ENCODE peak calls at places on chromosomes 12 and 14, in seven cellular contexts. I is testis, L is IMR-90, F is thyroid gland, M is upper lobe of left lung, Q is esophagus muscularis mucosa, S is right lobe of liver. N is an unnamed sample. For H3K4me1, the result is how much of the 10 kb centered on the place peaks cover.

GRCh38 chr12:67630373-67631088 is 18.0 kb upstream of the DYRK2 start:
- DNase-seq in F (peak), S (peak), L (no peak), I (peak), M (no peak), Q (no peak), N (peak)

GRCh38 chr12:57216014-57216891 is at the start of gene NXPH4:
- DNase-seq in M (peak), L (no peak), F (peak), I (no peak), Q (no peak), S (peak), N (no peak)

GRCh38 chr12:111430418-111431353 is 25.0 kb downstream of the SH2B3 start:
- DNase-seq in Q (no peak), F (no peak), I (no peak), L (no peak), M (peak), S (peak), N (no peak)

GRCh38 chr14:100304825-100305445 is 1.3 kb downstream of the SLC25A29 start:
- DNase-seq in M (no peak), S (peak), F (peak), L (peak), Q (no peak), I (peak), N (peak)

GRCh38 chr12:21631367-21631766 is 26.3 kb downstream of the LDHB start:
- DNase-seq in S (no peak), Q (no peak), L (no peak), I (no peak), M (no peak), F (no peak), N (no peak)

GRCh38 chr12:69655616-69656336 is 43.3 kb downstream of the BEST3 start:
- DNase-seq in S (no peak), Q (no peak), M (no peak), L (peak), F (no peak), I (no peak), N (no peak)

GRCh38 chr12:3614806-3615466 is 123.9 kb downstream of the PRMT8 start:
- DNase-seq in F (no peak), I (no peak), S (no peak), M (no peak), L (no peak), Q (no peak), N (no peak)

GRCh38 chr14:89955022-89955414 is 488 bp upstream of the EFCAB11 start:
- DNase-seq in M (no peak), S (no peak), I (peak), Q (no peak), F (no peak), L (no peak), N (peak)

GRCh38 chr14:44896275-44897040 is 65.3 kb downstream of the KLHL28 start:
- DNase-seq in Q (no peak), I (no peak), M (no peak), F (no peak), S (no peak), L (no peak), N (no peak)

GRCh38 chr14:50829472-50830043 is 1.4 kb downstream of the NIN start:
- DNase-seq in I (no peak), Q (peak), L (no peak), F (no peak), S (no peak), M (no peak), N (no peak)

GRCh38 chr14:41297961-41298690 is 308.6 kb upstream of the LRFN5 start:
- DNase-seq in L (no peak), I (no peak), S (no peak), Q (no peak), M (no peak), F (no peak), N (no peak)

GRCh38 chr12:131133015-131133905 is 179.6 kb downstream of the ADGRD1 start:
- DNase-seq in F (no peak), M (peak), I (peak), L (no peak), S (no peak), Q (no peak), N (peak)

GRCh38 chr12:110444455-110444854 is 5.7 kb downstream of the ARPC3 start:
- DNase-seq in I (no peak), Q (no peak), F (no peak), S (no peak), M (no peak), L (no peak), N (no peak)

GRCh38 chr12:103832048-103832798 is 8.8 kb downstream of the NT5DC3 start:
- DNase-seq in Q (no peak), L (no peak), F (no peak), I (no peak), S (no peak), M (no peak), N (no peak)

GRCh38 chr12:10214131-10214876 is 1.6 kb downstream of the GABARAPL1 start:
- DNase-seq in F (no peak), M (no peak), Q (no peak), S (no peak), I (no peak), L (peak), N (no peak)

GRCh38 chr14:55574988-55575387 is 5.0 kb upstream of the KTN1 start:
- DNase-seq in S (no peak), I (no peak), M (no peak), Q (no peak), F (no peak), L (no peak), N (no peak)

GRCh38 chr12:56530390-56531055 is 8.9 kb downstream of the RBMS2 start:
- DNase-seq in I (no peak), Q (no peak), L (peak), S (no peak), F (no peak), M (no peak), N (no peak)

GRCh38 chr14:69571879-69572633 is 2.6 kb downstream of the CCDC177 start:
- DNase-seq in F (peak), S (peak), L (peak), M (peak), I (peak), Q (no peak), N (peak)

GRCh38 chr14:45698462-45699134 is 445.6 kb upstream of the MIS18BP1 start:
- DNase-seq in F (peak), L (no peak), S (no peak), I (peak), M (no peak), Q (no peak), N (peak)

GRCh38 chr12:76704693-76705092 is 59.2 kb upstream of the ZDHHC17 start:
- DNase-seq in M (no peak), L (no peak), I (no peak), F (no peak), S (no peak), Q (no peak), N (no peak)

GRCh38 chr14:73745571-73746539 is 31.7 kb upstream of the PNMA1 start:
- DNase-seq in L (no peak), Q (no peak), I (no peak), S (no peak), F (no peak), M (no peak), N (no peak)
- H3K4me1 ChIP-seq in L (half or more), Q (half or more), I (half or more), S (under half), F (half or more), M (half or more), N (half or more)

GRCh38 chr12:6335451-6336078 is 6.3 kb downstream of the TNFRSF1A start:
- DNase-seq in L (peak), Q (peak), M (peak), S (peak), F (peak), I (peak), N (peak)

GRCh38 chr12:6334940-6335450 is 6.9 kb downstream of the TNFRSF1A start:
- DNase-seq in M (no peak), S (no peak), F (no peak), L (peak), I (peak), Q (no peak), N (no peak)

GRCh38 chr12:6336859-6337744 is 4.8 kb downstream of the TNFRSF1A start:
- DNase-seq in F (no peak), L (no peak), Q (no peak), M (no peak), S (peak), I (no peak), N (no peak)

GRCh38 chr12:6337958-6338406 is 3.9 kb downstream of the TNFRSF1A start:
- DNase-seq in M (no peak), F (no peak), I (no peak), S (no peak), Q (no peak), L (no peak), N (no peak)

DNA sequence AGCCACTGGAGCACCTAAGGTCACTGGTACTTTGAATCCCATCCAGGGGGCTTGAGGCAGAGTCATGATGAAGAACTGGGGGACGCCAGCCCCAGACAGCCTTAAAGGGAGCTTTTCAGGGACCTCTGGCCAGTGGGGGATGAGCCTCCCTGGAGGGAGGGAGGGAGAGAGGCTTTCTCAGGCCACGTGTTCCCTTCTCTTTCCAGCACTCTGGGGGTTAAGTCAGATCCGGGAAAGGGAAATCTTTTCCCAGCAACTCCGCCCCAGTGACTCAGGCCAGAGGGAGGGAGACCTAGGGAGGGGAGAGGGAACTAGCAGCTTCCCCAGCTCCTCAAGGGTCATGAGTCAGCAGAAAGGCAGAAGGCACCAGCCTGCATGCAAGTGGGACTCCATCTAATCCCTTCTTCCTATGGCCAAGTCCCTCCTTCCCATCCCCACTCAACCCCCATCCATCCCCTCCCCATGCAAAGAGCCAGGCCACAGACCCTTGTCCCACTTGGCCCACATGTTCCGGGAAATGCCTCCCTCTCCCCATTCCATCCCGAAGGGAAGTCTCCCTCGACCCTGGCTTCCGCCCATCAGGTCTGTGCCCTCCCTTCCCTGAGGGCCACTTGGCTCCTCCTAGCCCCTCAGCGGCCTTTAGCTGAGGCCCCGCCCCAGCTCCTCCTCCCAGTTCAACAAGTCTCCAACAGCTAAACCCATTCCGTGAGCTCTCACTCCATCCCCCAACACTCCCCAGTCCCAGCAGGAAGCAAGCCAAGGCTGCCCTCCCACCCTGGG is 5.6 kb downstream of the TNFRSF1A start:
- DNase-seq in S (peak), F (peak), M (peak), I (peak), Q (peak), L (peak), N (peak)
- TF ChIP-seq POLR2A in S (peak), F (no peak), M (peak), I (no peak), Q (no peak), L (no peak), N (peak)

GRCh38 chr12:15982471-15982870 is 71.3 kb downstream of the DERA start:
- DNase-seq in F (no peak), M (no peak), S (no peak), I (no peak), L (peak), Q (no peak), N (no peak)
- H3K4me1 ChIP-seq in F (under half), M (under half), S (under half), I (under half), L (under half), Q (under half), N (under half)

GRCh38 chr12:122975790-122976647 is 975 bp downstream of the OGFOD2 start:
- DNase-seq in S (no peak), M (no peak), Q (no peak), L (no peak), I (no peak), F (no peak), N (peak)

GRCh38 chr12:122976648-122976975 is 1.6 kb downstream of the OGFOD2 start:
- DNase-seq in M (peak), S (peak), L (no peak), Q (no peak), I (no peak), F (no peak), N (no peak)

GRCh38 chr12:122974892-122975789 is at the start of gene OGFOD2:
- DNase-seq in L (peak), Q (peak), F (peak), M (peak), I (peak), S (peak), N (peak)

GRCh38 chr12:122977153-122977552 is 2.1 kb downstream of the OGFOD2 start:
- DNase-seq in S (no peak), F (no peak), L (no peak), M (no peak), Q (no peak), I (no peak), N (no peak)

DNA sequence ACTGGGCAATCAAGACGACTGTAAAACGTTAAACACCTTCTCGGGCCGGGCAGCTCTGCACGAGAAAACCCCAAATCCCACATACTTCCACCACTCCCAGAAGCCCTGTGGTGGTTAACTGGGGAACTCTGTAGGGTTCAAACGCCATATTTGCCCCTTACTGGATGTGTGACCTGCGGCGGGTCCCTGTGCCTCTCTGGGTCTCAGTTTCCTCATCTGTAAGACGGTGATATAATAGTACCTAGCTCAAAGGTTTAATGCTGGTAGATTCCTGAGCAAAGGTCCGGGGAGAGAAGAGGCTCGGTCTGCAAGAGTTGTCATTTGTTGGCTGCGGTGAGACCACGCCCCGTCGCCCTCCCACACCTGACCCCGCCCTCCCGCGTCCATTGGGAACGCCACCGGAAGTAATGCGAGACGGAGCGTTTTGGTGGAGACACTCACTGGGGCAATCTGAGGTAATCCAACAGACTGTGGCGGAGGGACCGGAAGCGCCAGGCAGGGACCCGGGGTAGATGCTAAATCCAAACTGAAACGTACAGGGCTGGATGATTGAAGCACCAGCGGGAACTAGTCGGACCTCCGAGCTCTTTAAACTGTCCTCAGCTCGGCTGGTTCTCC is 661 bp upstream of the OGFOD2 start:
- DNase-seq in Q (peak), I (peak), L (peak), M (peak), S (peak), F (peak), N (peak)
- TF ChIP-seq POLR2A in Q (no peak), I (no peak), L (no peak), M (no peak), S (peak), F (no peak), N (peak)

DNA sequence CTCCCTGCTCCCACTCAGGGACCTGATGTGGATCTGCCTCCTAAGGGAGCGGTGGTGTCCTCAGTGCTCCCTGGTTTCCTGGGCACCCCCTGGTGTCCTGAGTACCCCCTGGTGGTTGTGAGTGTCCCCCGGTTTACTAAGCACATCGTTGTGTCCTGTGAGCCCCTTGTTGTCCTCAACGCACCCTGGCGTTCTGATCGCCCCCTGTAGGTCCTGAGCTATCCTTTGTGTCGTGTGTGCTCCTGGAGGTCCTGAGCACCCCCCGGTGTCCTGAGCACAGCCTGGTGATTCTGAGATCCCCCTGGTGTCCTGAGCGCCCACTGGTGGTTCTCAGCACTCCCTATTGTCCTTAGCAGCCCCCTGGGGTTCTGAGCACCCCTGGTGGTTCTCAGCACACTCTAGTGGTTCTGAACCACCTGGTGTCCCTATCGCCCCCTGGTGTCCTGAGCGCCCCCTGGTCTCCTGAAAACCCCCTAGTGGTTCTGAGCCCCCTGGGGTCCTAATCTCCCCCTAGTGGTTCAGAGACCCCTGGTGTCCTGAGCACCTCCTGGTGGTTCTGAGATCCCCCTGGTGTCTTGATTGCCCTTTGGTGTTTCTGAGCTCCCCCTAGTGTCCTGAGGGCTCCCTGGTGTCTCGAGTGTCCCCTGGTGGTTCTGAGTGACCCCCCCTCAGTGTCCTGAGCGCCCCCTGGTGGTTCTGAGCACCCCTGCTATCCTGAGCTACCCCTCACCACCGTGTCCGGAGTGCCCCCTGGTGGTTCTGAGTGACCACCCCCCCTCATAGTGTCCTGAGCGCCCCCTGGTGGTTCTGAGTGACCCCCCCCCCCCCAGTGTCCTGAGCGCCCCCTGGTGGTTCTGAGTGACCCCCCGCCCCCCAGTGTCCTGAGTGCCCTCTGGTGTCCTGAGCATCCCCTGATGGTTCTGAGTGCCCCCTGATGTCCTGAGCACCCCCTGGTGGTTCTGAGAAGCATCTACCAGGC is 615.1 kb downstream of the TMEM121 start:
- DNase-seq in F (no peak), I (peak), S (no peak), L (no peak), M (no peak), Q (peak), N (no peak)
- H3K4me1 ChIP-seq in F (under half), I (under half), S (under half), L (under half), M (under half), Q (under half), N (under half)

GRCh38 chr12:12064596-12064995 is 6.1 kb upstream of the BCL2L14 start:
- DNase-seq in S (no peak), I (no peak), F (no peak), Q (no peak), L (no peak), M (no peak), N (no peak)

GRCh38 chr12:12070674-12071661 is at the start of gene BCL2L14:
- DNase-seq in Q (no peak), M (no peak), S (no peak), F (no peak), L (no peak), I (no peak), N (no peak)

GRCh38 chr12:12072064-12072760 is 1.5 kb downstream of the BCL2L14 start:
- DNase-seq in S (peak), L (no peak), M (peak), I (no peak), Q (no peak), F (peak), N (no peak)

GRCh38 chr12:12070149-12070548 is 590 bp upstream of the BCL2L14 start:
- DNase-seq in Q (no peak), S (no peak), I (no peak), M (no peak), F (no peak), L (no peak), N (no peak)
- TF ChIP-seq POLR2A in Q (no peak), S (no peak), I (no peak), M (no peak), F (no peak), L (no peak), N (no peak)

GRCh38 chr12:124493809-124494750 is 73.3 kb downstream of the NCOR2 start:
- DNase-seq in S (no peak), Q (no peak), M (no peak), F (no peak), L (no peak), I (no peak), N (no peak)

GRCh38 chr12:124494751-124495129 is 72.7 kb downstream of the NCOR2 start:
- DNase-seq in S (no peak), M (no peak), I (no peak), Q (no peak), F (no peak), L (no peak), N (no peak)

GRCh38 chr12:124491856-124492420 is 75.5 kb downstream of the NCOR2 start:
- DNase-seq in S (no peak), I (no peak), L (no peak), F (no peak), M (no peak), Q (no peak), N (no peak)

GRCh38 chr12:124491310-124491709 is 76.1 kb downstream of the NCOR2 start:
- DNase-seq in F (no peak), Q (no peak), I (no peak), S (no peak), M (no peak), L (no peak), N (no peak)

DNA sequence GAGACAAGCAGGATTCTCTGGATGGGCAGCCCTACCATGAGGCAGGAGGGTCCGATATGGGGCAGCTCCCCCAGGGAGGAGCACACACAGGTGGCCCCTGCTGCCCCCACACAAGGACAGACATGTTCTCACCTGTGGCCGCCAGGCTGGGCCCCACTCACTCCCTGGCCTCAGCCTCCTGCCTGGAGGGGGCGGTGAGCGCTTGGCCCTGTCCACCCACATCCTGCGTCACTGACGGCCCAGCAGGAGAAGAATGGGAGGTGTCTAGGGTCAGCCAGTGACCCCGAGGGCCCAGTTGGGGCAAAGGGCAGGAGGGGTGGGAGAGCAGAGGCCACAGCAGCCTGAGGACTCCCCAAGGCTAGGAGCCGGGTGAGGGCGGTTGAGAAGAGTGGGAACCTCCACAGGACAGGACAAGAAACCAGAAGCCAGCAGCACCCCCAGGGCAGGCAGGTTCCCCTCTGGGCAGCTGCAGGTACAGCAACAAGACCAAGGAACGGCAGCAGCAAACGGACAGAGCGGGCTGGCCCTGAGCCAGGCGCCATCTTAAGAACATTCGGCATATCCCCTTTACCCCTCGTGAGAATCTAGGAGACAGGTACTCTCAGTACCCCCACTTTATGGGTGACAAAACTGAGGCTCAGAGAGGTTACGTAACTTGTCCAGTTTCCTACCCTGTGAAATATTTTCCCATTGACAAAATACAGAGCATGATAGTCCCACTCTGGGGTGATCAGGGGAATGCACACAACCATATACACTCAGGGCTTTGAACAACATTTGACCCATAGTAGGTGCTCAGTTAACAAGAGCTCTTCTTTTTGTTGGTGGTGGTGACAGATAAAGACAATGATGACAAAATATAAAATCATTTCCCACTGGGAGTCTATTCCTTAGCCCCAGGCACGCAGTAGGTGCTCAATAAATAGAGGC is 74.3 kb downstream of the NCOR2 start:
- DNase-seq in M (no peak), I (no peak), L (no peak), Q (no peak), S (peak), F (no peak), N (no peak)
- H3K4me1 ChIP-seq in M (under half), I (half or more), L (under half), Q (half or more), S (under half), F (under half), N (under half)

GRCh38 chr12:113263431-113263963 is 42.2 kb downstream of the TPCN1 start:
- DNase-seq in Q (no peak), L (no peak), S (no peak), F (no peak), I (no peak), M (no peak), N (no peak)
- TF ChIP-seq POLR2A in Q (no peak), L (no peak), S (no peak), F (no peak), I (no peak), M (no peak), N (no peak)